ENCODE peak calls at places on chromosomes 13 and 19, in eight cellular contexts. One of them, this sample, is unnamed.

GRCh38 chr19:7907544-7907943 is 3.9 kb downstream of the MAP2K7 start:
- DNase-seq in HEK293T: no peak
- DNase-seq in nephron progenitor cell: no peak
- DNase-seq in iris pigment epithelial cell: no peak
- DNase-seq in PC-3: no peak
- DNase-seq in CD4-positive, alpha-beta T cell: no peak
- DNase-seq in LoVo: no peak
- DNase-seq in RPMI7951: no peak
- DNase-seq in this sample: no peak

GRCh38 chr13:95335667-95336066 is 34.4 kb upstream of the ABCC4 start:
- DNase-seq in HEK293T: no peak
- DNase-seq in nephron progenitor cell: no peak
- DNase-seq in iris pigment epithelial cell: peak; percentile 28
- DNase-seq in PC-3: peak; percentile 4
- DNase-seq in CD4-positive, alpha-beta T cell: no peak
- DNase-seq in LoVo: no peak
- DNase-seq in RPMI7951: peak; percentile 12
- DNase-seq in this sample: peak; percentile 8

GRCh38 chr13:27920677-27921420 is 1.0 kb downstream of the PDX1 start:
- DNase-seq in HEK293T: no peak
- DNase-seq in nephron progenitor cell: peak; percentile 51
- DNase-seq in iris pigment epithelial cell: no peak
- DNase-seq in PC-3: peak; percentile 26
- DNase-seq in CD4-positive, alpha-beta T cell: no peak
- DNase-seq in LoVo: no peak
- DNase-seq in RPMI7951: no peak
- DNase-seq in this sample: no peak

GRCh38 chr13:27595055-27595811 is 25.1 kb downstream of the LNX2 start:
- DNase-seq in HEK293T: no peak
- DNase-seq in nephron progenitor cell: no peak
- DNase-seq in iris pigment epithelial cell: no peak
- DNase-seq in PC-3: no peak
- DNase-seq in CD4-positive, alpha-beta T cell: no peak
- DNase-seq in LoVo: no peak
- DNase-seq in RPMI7951: peak; percentile 22
- DNase-seq in this sample: no peak

GRCh38 chr19:1290245-1290698 is 4.6 kb downstream of the EFNA2 start:
- DNase-seq in HEK293T: no peak
- DNase-seq in nephron progenitor cell: no peak
- DNase-seq in iris pigment epithelial cell: no peak
- DNase-seq in PC-3: no peak
- DNase-seq in CD4-positive, alpha-beta T cell: no peak
- DNase-seq in LoVo: no peak
- DNase-seq in RPMI7951: no peak
- DNase-seq in this sample: no peak

GRCh38 chr19:1251503-1252220 is 3.3 kb downstream of the MIDN start:
- DNase-seq in HEK293T: no peak
- DNase-seq in nephron progenitor cell: peak; percentile 36
- DNase-seq in iris pigment epithelial cell: peak; percentile 39
- DNase-seq in PC-3: no peak
- DNase-seq in CD4-positive, alpha-beta T cell: peak; percentile 63
- DNase-seq in LoVo: no peak
- DNase-seq in RPMI7951: no peak
- DNase-seq in this sample: no peak

GRCh38 chr13:25288966-25289365 is 1.7 kb upstream of the MTMR6 start:
- DNase-seq in HEK293T: no peak
- DNase-seq in nephron progenitor cell: no peak
- DNase-seq in iris pigment epithelial cell: no peak
- DNase-seq in PC-3: no peak
- DNase-seq in CD4-positive, alpha-beta T cell: no peak
- DNase-seq in LoVo: no peak
- DNase-seq in RPMI7951: no peak
- DNase-seq in this sample: no peak

GRCh38 chr19:18629166-18630088 is 7.4 kb upstream of the KLHL26 start:
- DNase-seq in HEK293T: no peak
- DNase-seq in nephron progenitor cell: no peak
- DNase-seq in iris pigment epithelial cell: no peak
- DNase-seq in PC-3: no peak
- DNase-seq in CD4-positive, alpha-beta T cell: no peak
- DNase-seq in LoVo: no peak
- DNase-seq in RPMI7951: no peak
- DNase-seq in this sample: no peak

GRCh38 chr13:111975539-111976473 is 91.1 kb upstream of the SOX1 start:
- DNase-seq in HEK293T: no peak
- DNase-seq in nephron progenitor cell: no peak
- DNase-seq in iris pigment epithelial cell: no peak
- DNase-seq in PC-3: no peak
- DNase-seq in CD4-positive, alpha-beta T cell: no peak
- DNase-seq in LoVo: no peak
- DNase-seq in RPMI7951: no peak
- DNase-seq in this sample: no peak

GRCh38 chr19:49020931-49021895 is 2.9 kb downstream of the CGB3 start:
- DNase-seq in HEK293T: no peak
- DNase-seq in nephron progenitor cell: peak; percentile 26
- DNase-seq in iris pigment epithelial cell: peak; percentile 23
- DNase-seq in PC-3: peak; percentile 26
- DNase-seq in CD4-positive, alpha-beta T cell: no peak
- DNase-seq in LoVo: no peak
- DNase-seq in RPMI7951: peak; percentile 70
- DNase-seq in this sample: no peak

GRCh38 chr19:42831221-42832019 is 48.1 kb downstream of the PSG1 start:
- DNase-seq in HEK293T: no peak
- DNase-seq in nephron progenitor cell: no peak
- DNase-seq in iris pigment epithelial cell: peak; percentile 3
- DNase-seq in PC-3: peak; percentile 81
- DNase-seq in CD4-positive, alpha-beta T cell: no peak
- DNase-seq in LoVo: peak; percentile 60
- DNase-seq in RPMI7951: no peak
- DNase-seq in this sample: peak; percentile 28

GRCh38 chr19:16088351-16088984 is 12.2 kb downstream of the TPM4 start:
- DNase-seq in HEK293T: no peak
- DNase-seq in nephron progenitor cell: no peak
- DNase-seq in iris pigment epithelial cell: no peak
- DNase-seq in PC-3: no peak
- DNase-seq in CD4-positive, alpha-beta T cell: no peak
- DNase-seq in LoVo: no peak
- DNase-seq in RPMI7951: no peak
- DNase-seq in this sample: no peak

GRCh38 chr19:21134934-21135366 is 6.9 kb upstream of the ZNF431 start:
- DNase-seq in HEK293T: no peak
- DNase-seq in nephron progenitor cell: no peak
- DNase-seq in iris pigment epithelial cell: no peak
- DNase-seq in PC-3: no peak
- DNase-seq in CD4-positive, alpha-beta T cell: no peak
- DNase-seq in LoVo: no peak
- DNase-seq in RPMI7951: no peak
- DNase-seq in this sample: no peak

GRCh38 chr19:12187625-12188024 is 24.7 kb downstream of the ZNF136 start:
- DNase-seq in HEK293T: no peak
- DNase-seq in nephron progenitor cell: no peak
- DNase-seq in iris pigment epithelial cell: no peak
- DNase-seq in PC-3: peak; percentile 7
- DNase-seq in CD4-positive, alpha-beta T cell: no peak
- DNase-seq in LoVo: no peak
- DNase-seq in RPMI7951: no peak
- DNase-seq in this sample: no peak

GRCh38 chr19:39052243-39052746 is 19.9 kb upstream of the FBXO27 start:
- DNase-seq in HEK293T: peak; percentile 69
- DNase-seq in nephron progenitor cell: peak; percentile 79
- DNase-seq in iris pigment epithelial cell: peak; percentile 56
- DNase-seq in PC-3: peak; percentile 64
- DNase-seq in CD4-positive, alpha-beta T cell: peak; percentile 67
- DNase-seq in LoVo: peak; percentile 57
- DNase-seq in RPMI7951: peak; percentile 52
- DNase-seq in this sample: no peak

GRCh38 chr19:19626516-19627441 is 1.2 kb downstream of the LPAR2 start:
- DNase-seq in HEK293T: no peak
- DNase-seq in nephron progenitor cell: no peak
- DNase-seq in iris pigment epithelial cell: no peak
- DNase-seq in PC-3: no peak
- DNase-seq in CD4-positive, alpha-beta T cell: no peak
- DNase-seq in LoVo: no peak
- DNase-seq in RPMI7951: no peak
- DNase-seq in this sample: no peak

GRCh38 chr13:113489549-113490495 is 689 bp downstream of the DCUN1D2 start:
- DNase-seq in HEK293T: peak; percentile 9
- DNase-seq in nephron progenitor cell: peak; percentile 31
- DNase-seq in iris pigment epithelial cell: peak; percentile 68
- DNase-seq in PC-3: peak; percentile 9
- DNase-seq in CD4-positive, alpha-beta T cell: peak; percentile 16
- DNase-seq in LoVo: peak; percentile 12
- DNase-seq in RPMI7951: peak; percentile 37
- DNase-seq in this sample: no peak

GRCh38 chr13:99150575-99151370 is 49.9 kb upstream of the UBAC2 start:
- DNase-seq in HEK293T: no peak
- DNase-seq in nephron progenitor cell: no peak
- DNase-seq in iris pigment epithelial cell: peak; percentile 80
- DNase-seq in PC-3: peak; percentile 89
- DNase-seq in CD4-positive, alpha-beta T cell: no peak
- DNase-seq in LoVo: peak; percentile 38
- DNase-seq in RPMI7951: peak; percentile 75
- DNase-seq in this sample: no peak

GRCh38 chr13:42735011-42735410 is 46.4 kb upstream of the FAM216B start:
- DNase-seq in HEK293T: no peak
- DNase-seq in nephron progenitor cell: no peak
- DNase-seq in iris pigment epithelial cell: no peak
- DNase-seq in PC-3: no peak
- DNase-seq in CD4-positive, alpha-beta T cell: no peak
- DNase-seq in LoVo: no peak
- DNase-seq in RPMI7951: peak; percentile 8
- DNase-seq in this sample: no peak

GRCh38 chr19:18414504-18415176 is 4.6 kb upstream of the SSBP4 start:
- DNase-seq in HEK293T: no peak
- DNase-seq in nephron progenitor cell: peak; percentile 36
- DNase-seq in iris pigment epithelial cell: peak; percentile 55
- DNase-seq in PC-3: no peak
- DNase-seq in CD4-positive, alpha-beta T cell: no peak
- DNase-seq in LoVo: no peak
- DNase-seq in RPMI7951: peak; percentile 38
- DNase-seq in this sample: no peak

GRCh38 chr19:6842871-6843607 is 44.3 kb upstream of the ADGRE1 start:
- DNase-seq in HEK293T: no peak
- DNase-seq in nephron progenitor cell: no peak
- DNase-seq in iris pigment epithelial cell: no peak
- DNase-seq in PC-3: no peak
- DNase-seq in CD4-positive, alpha-beta T cell: no peak
- DNase-seq in LoVo: no peak
- DNase-seq in RPMI7951: no peak
- DNase-seq in this sample: no peak

GRCh38 chr13:114143806-114144605 is 11.6 kb upstream of the RASA3 start:
- DNase-seq in HEK293T: peak; percentile 45
- DNase-seq in nephron progenitor cell: peak; percentile 66
- DNase-seq in iris pigment epithelial cell: no peak
- DNase-seq in PC-3: no peak
- DNase-seq in CD4-positive, alpha-beta T cell: peak; percentile 52
- DNase-seq in LoVo: no peak
- DNase-seq in RPMI7951: no peak
- DNase-seq in this sample: peak; percentile 63

GRCh38 chr13:42594577-42595571 is 20.9 kb downstream of the TNFSF11 start:
- DNase-seq in HEK293T: peak; percentile 67
- DNase-seq in nephron progenitor cell: peak; percentile 54
- DNase-seq in iris pigment epithelial cell: peak; percentile 84
- DNase-seq in PC-3: peak; percentile 78
- DNase-seq in CD4-positive, alpha-beta T cell: peak; percentile 27
- DNase-seq in LoVo: peak; percentile 78
- DNase-seq in RPMI7951: peak; percentile 70
- DNase-seq in this sample: peak; percentile 51

GRCh38 chr19:13262450-13262849 is 112.2 kb downstream of the IER2 start:
- DNase-seq in HEK293T: peak; percentile 52
- DNase-seq in nephron progenitor cell: no peak
- DNase-seq in iris pigment epithelial cell: peak; percentile 45
- DNase-seq in PC-3: peak; percentile 88
- DNase-seq in CD4-positive, alpha-beta T cell: no peak
- DNase-seq in LoVo: peak; percentile 55
- DNase-seq in RPMI7951: peak; percentile 62
- DNase-seq in this sample: no peak

GRCh38 chr19:47021536-47022139 is 2.0 kb downstream of the NPAS1 start:
- DNase-seq in HEK293T: no peak
- DNase-seq in nephron progenitor cell: peak; percentile 55
- DNase-seq in iris pigment epithelial cell: no peak
- DNase-seq in PC-3: no peak
- DNase-seq in CD4-positive, alpha-beta T cell: no peak
- DNase-seq in LoVo: no peak
- DNase-seq in RPMI7951: no peak
- DNase-seq in this sample: no peak

GRCh38 chr19:19064811-19065745 is 1.3 kb downstream of the SLC25A42 start:
- DNase-seq in HEK293T: no peak
- DNase-seq in nephron progenitor cell: peak; percentile 30
- DNase-seq in iris pigment epithelial cell: peak; percentile 10
- DNase-seq in PC-3: peak; percentile 19
- DNase-seq in CD4-positive, alpha-beta T cell: no peak
- DNase-seq in LoVo: no peak
- DNase-seq in RPMI7951: peak; percentile 26
- DNase-seq in this sample: no peak

GRCh38 chr13:97856001-97856675 is 97.3 kb upstream of the IPO5 start:
- DNase-seq in HEK293T: no peak
- DNase-seq in nephron progenitor cell: peak; percentile 17
- DNase-seq in iris pigment epithelial cell: peak; percentile 24
- DNase-seq in PC-3: no peak
- DNase-seq in CD4-positive, alpha-beta T cell: no peak
- DNase-seq in LoVo: no peak
- DNase-seq in RPMI7951: no peak
- DNase-seq in this sample: no peak

GRCh38 chr19:38941979-38942378 is 11.2 kb downstream of the MRPS12 start:
- DNase-seq in HEK293T: no peak
- DNase-seq in nephron progenitor cell: no peak
- DNase-seq in iris pigment epithelial cell: no peak
- DNase-seq in PC-3: no peak
- DNase-seq in CD4-positive, alpha-beta T cell: no peak
- DNase-seq in LoVo: no peak
- DNase-seq in RPMI7951: no peak
- DNase-seq in this sample: no peak

GRCh38 chr19:50461066-50461875 is 15.0 kb upstream of the EMC10 start:
- DNase-seq in HEK293T: peak; percentile 85
- DNase-seq in nephron progenitor cell: peak; percentile 71
- DNase-seq in iris pigment epithelial cell: peak; percentile 71
- DNase-seq in PC-3: peak; percentile 88
- DNase-seq in CD4-positive, alpha-beta T cell: peak; percentile 27
- DNase-seq in LoVo: peak; percentile 74
- DNase-seq in RPMI7951: peak; percentile 69
- DNase-seq in this sample: peak; percentile 48

GRCh38 chr13:106230450-106230849 is 305.0 kb downstream of the EFNB2 start:
- DNase-seq in HEK293T: no peak
- DNase-seq in nephron progenitor cell: no peak
- DNase-seq in iris pigment epithelial cell: peak; percentile 72
- DNase-seq in PC-3: peak; percentile 84
- DNase-seq in CD4-positive, alpha-beta T cell: no peak
- DNase-seq in LoVo: peak; percentile 7
- DNase-seq in RPMI7951: peak; percentile 50
- DNase-seq in this sample: no peak

GRCh38 chr19:41226053-41226873 is 7.2 kb downstream of the AXL start:
- DNase-seq in HEK293T: peak; percentile 59
- DNase-seq in nephron progenitor cell: peak; percentile 76
- DNase-seq in iris pigment epithelial cell: peak; percentile 84
- DNase-seq in PC-3: peak; percentile 89
- DNase-seq in CD4-positive, alpha-beta T cell: peak; percentile 8
- DNase-seq in LoVo: peak; percentile 68
- DNase-seq in RPMI7951: peak; percentile 97
- DNase-seq in this sample: peak; percentile 72

GRCh38 chr19:10662384-10663251 is 8.5 kb downstream of the ILF3 start:
- DNase-seq in HEK293T: no peak
- DNase-seq in nephron progenitor cell: no peak
- DNase-seq in iris pigment epithelial cell: peak; percentile 39
- DNase-seq in PC-3: no peak
- DNase-seq in CD4-positive, alpha-beta T cell: no peak
- DNase-seq in LoVo: no peak
- DNase-seq in RPMI7951: no peak
- DNase-seq in this sample: no peak

GRCh38 chr19:17235618-17236413 is 9.8 kb downstream of the OCEL1 start:
- DNase-seq in HEK293T: peak; percentile 51
- DNase-seq in nephron progenitor cell: peak; percentile 75
- DNase-seq in iris pigment epithelial cell: peak; percentile 81
- DNase-seq in PC-3: no peak
- DNase-seq in CD4-positive, alpha-beta T cell: peak; percentile 65
- DNase-seq in LoVo: peak; percentile 73
- DNase-seq in RPMI7951: peak; percentile 72
- DNase-seq in this sample: no peak

GRCh38 chr19:31670931-31671330 is 321.7 kb upstream of the TSHZ3 start:
- DNase-seq in HEK293T: no peak
- DNase-seq in nephron progenitor cell: no peak
- DNase-seq in iris pigment epithelial cell: no peak
- DNase-seq in PC-3: no peak
- DNase-seq in CD4-positive, alpha-beta T cell: no peak
- DNase-seq in LoVo: no peak
- DNase-seq in RPMI7951: no peak
- DNase-seq in this sample: no peak

This sample was measured in HCT116.